ENCODE peak calls at places on chromosomes 2 and 18, in six cellular contexts. One of them, this sample, is unnamed.
A peak's percentile ranks its signal among the peaks of the same experiment; 100 is the strongest.

GRCh38 chr18:39591647-39592046 is 2026.0 kb upstream of the CELF4 start:
- DNase-seq in mucosa of descending colon: no peak
- DNase-seq in tibial artery: no peak
- DNase-seq in body of pancreas: no peak
- DNase-seq in uterus: no peak
- DNase-seq in HCT116: no peak
- DNase-seq in this sample: no peak

GRCh38 chr2:162074937-162075688 is 1.1 kb upstream of the DPP4 start:
- DNase-seq in HCT116: no peak
- DNase-seq in body of pancreas: no peak
- DNase-seq in mucosa of descending colon: no peak
- DNase-seq in uterus: no peak
- DNase-seq in tibial artery: no peak
- DNase-seq in this sample: no peak

GRCh38 chr2:141187063-141187429 is 943.8 kb downstream of the LRP1B start:
- DNase-seq in uterus: no peak
- DNase-seq in mucosa of descending colon: no peak
- DNase-seq in HCT116: no peak
- DNase-seq in tibial artery: no peak
- DNase-seq in body of pancreas: no peak
- DNase-seq in this sample: no peak

GRCh38 chr18:31513189-31513907 is 15.4 kb downstream of the DSG2 start:
- DNase-seq in mucosa of descending colon: no peak
- DNase-seq in uterus: no peak
- DNase-seq in HCT116: no peak
- DNase-seq in body of pancreas: no peak
- DNase-seq in tibial artery: no peak
- DNase-seq in this sample: no peak

GRCh38 chr2:128778843-128779242 is 460.2 kb upstream of the HS6ST1 start:
- DNase-seq in body of pancreas: no peak
- DNase-seq in HCT116: no peak
- DNase-seq in mucosa of descending colon: no peak
- DNase-seq in tibial artery: no peak
- DNase-seq in uterus: no peak
- DNase-seq in this sample: no peak

GRCh38 chr2:69933839-69934613 is 19.1 kb downstream of the MXD1 start:
- DNase-seq in mucosa of descending colon: no peak
- DNase-seq in uterus: no peak
- DNase-seq in tibial artery: peak; percentile 41
- DNase-seq in HCT116: no peak
- DNase-seq in body of pancreas: peak; percentile 47
- DNase-seq in this sample: peak; percentile 65

GRCh38 chr2:44290271-44290670 is 15.0 kb downstream of the SLC3A1 start:
- DNase-seq in HCT116: no peak
- DNase-seq in body of pancreas: no peak
- DNase-seq in tibial artery: no peak
- DNase-seq in uterus: no peak
- DNase-seq in mucosa of descending colon: no peak
- DNase-seq in this sample: no peak

GRCh38 chr2:165203689-165204559 is at the start of gene SCN3A:
- DNase-seq in uterus: no peak
- DNase-seq in mucosa of descending colon: no peak
- DNase-seq in HCT116: peak; percentile 24
- DNase-seq in tibial artery: no peak
- DNase-seq in body of pancreas: peak; percentile 42
- DNase-seq in this sample: no peak

GRCh38 chr2:10387033-10387432 is 61.1 kb downstream of the ODC1 start:
- DNase-seq in HCT116: no peak
- DNase-seq in tibial artery: no peak
- DNase-seq in mucosa of descending colon: peak; percentile 42
- DNase-seq in uterus: no peak
- DNase-seq in body of pancreas: no peak
- DNase-seq in this sample: no peak

GRCh38 chr18:9726936-9727335 is 18.8 kb downstream of the RAB31 start:
- DNase-seq in HCT116: no peak
- DNase-seq in tibial artery: no peak
- DNase-seq in body of pancreas: no peak
- DNase-seq in uterus: no peak
- DNase-seq in mucosa of descending colon: no peak
- DNase-seq in this sample: no peak

GRCh38 chr2:240557808-240558207 is at the start of gene ANKMY1:
- DNase-seq in mucosa of descending colon: peak; percentile 86
- DNase-seq in body of pancreas: peak; percentile 70
- DNase-seq in HCT116: no peak
- DNase-seq in uterus: no peak
- DNase-seq in tibial artery: no peak
- DNase-seq in this sample: peak; percentile 79

GRCh38 chr2:181038796-181039195 is 58.4 kb downstream of the UBE2E3 start:
- DNase-seq in mucosa of descending colon: no peak
- DNase-seq in tibial artery: no peak
- DNase-seq in HCT116: no peak
- DNase-seq in uterus: no peak
- DNase-seq in body of pancreas: no peak
- DNase-seq in this sample: no peak

GRCh38 chr2:28377201-28377816 is 15.3 kb upstream of the FOSL2 start:
- DNase-seq in mucosa of descending colon: peak; percentile 93
- DNase-seq in tibial artery: no peak
- DNase-seq in uterus: no peak
- DNase-seq in body of pancreas: no peak
- DNase-seq in HCT116: no peak
- DNase-seq in this sample: no peak

GRCh38 chr2:61658841-61659780 is 121.0 kb upstream of the XPO1 start:
- DNase-seq in uterus: no peak
- DNase-seq in mucosa of descending colon: no peak
- DNase-seq in HCT116: peak; percentile 60
- DNase-seq in body of pancreas: peak; percentile 57
- DNase-seq in tibial artery: no peak
- DNase-seq in this sample: no peak

GRCh38 chr2:113135354-113135753 is 8.0 kb downstream of the IL1RN start:
- DNase-seq in tibial artery: no peak
- DNase-seq in body of pancreas: no peak
- DNase-seq in HCT116: no peak
- DNase-seq in mucosa of descending colon: no peak
- DNase-seq in uterus: no peak
- DNase-seq in this sample: no peak

GRCh38 chr2:121650554-121650930 is 1.3 kb upstream of the CLASP1 start:
- DNase-seq in mucosa of descending colon: no peak
- DNase-seq in HCT116: no peak
- DNase-seq in body of pancreas: peak; percentile 4
- DNase-seq in tibial artery: no peak
- DNase-seq in uterus: no peak
- DNase-seq in this sample: no peak

GRCh38 chr18:56952026-56952425 is 194.9 kb upstream of the BOD1L2 start:
- DNase-seq in mucosa of descending colon: no peak
- DNase-seq in HCT116: no peak
- DNase-seq in uterus: no peak
- DNase-seq in body of pancreas: no peak
- DNase-seq in tibial artery: no peak
- DNase-seq in this sample: no peak

GRCh38 chr2:85924522-85924921 is 35.7 kb upstream of the ST3GAL5 start:
- DNase-seq in mucosa of descending colon: no peak
- DNase-seq in tibial artery: peak; percentile 70
- DNase-seq in body of pancreas: peak; percentile 35
- DNase-seq in HCT116: no peak
- DNase-seq in uterus: peak; percentile 72
- DNase-seq in this sample: no peak

GRCh38 chr2:72178551-72178950 is 30.9 kb upstream of the CYP26B1 start:
- DNase-seq in mucosa of descending colon: no peak
- DNase-seq in uterus: no peak
- DNase-seq in HCT116: no peak
- DNase-seq in tibial artery: no peak
- DNase-seq in body of pancreas: no peak
- DNase-seq in this sample: no peak

GRCh38 chr18:67504739-67505138 is 11.8 kb downstream of the DSEL start:
- DNase-seq in body of pancreas: no peak
- DNase-seq in uterus: no peak
- DNase-seq in HCT116: no peak
- DNase-seq in tibial artery: no peak
- DNase-seq in mucosa of descending colon: no peak
- DNase-seq in this sample: no peak

GRCh38 chr18:61551586-61551985 is 218.4 kb downstream of the CDH20 start:
- DNase-seq in uterus: peak; percentile 65
- DNase-seq in HCT116: peak; percentile 79
- DNase-seq in mucosa of descending colon: no peak
- DNase-seq in tibial artery: no peak
- DNase-seq in body of pancreas: peak; percentile 73
- DNase-seq in this sample: no peak

GRCh38 chr2:12321886-12322285 is 394.9 kb upstream of the TRIB2 start:
- DNase-seq in HCT116: no peak
- DNase-seq in body of pancreas: no peak
- DNase-seq in mucosa of descending colon: no peak
- DNase-seq in uterus: no peak
- DNase-seq in tibial artery: no peak
- DNase-seq in this sample: no peak

GRCh38 chr18:39037925-39038324 is 1472.3 kb upstream of the CELF4 start:
- DNase-seq in tibial artery: no peak
- DNase-seq in HCT116: no peak
- DNase-seq in body of pancreas: no peak
- DNase-seq in mucosa of descending colon: no peak
- DNase-seq in uterus: no peak
- DNase-seq in this sample: no peak

GRCh38 chr2:217954051-217954450 is 48.7 kb downstream of the TNS1 start:
- DNase-seq in body of pancreas: no peak
- DNase-seq in uterus: peak; percentile 19
- DNase-seq in tibial artery: peak; percentile 20
- DNase-seq in HCT116: no peak
- DNase-seq in mucosa of descending colon: peak; percentile 23
- DNase-seq in this sample: no peak

GRCh38 chr2:237698338-237698694 is 70.9 kb downstream of the LRRFIP1 start:
- DNase-seq in uterus: no peak
- DNase-seq in HCT116: no peak
- DNase-seq in mucosa of descending colon: no peak
- DNase-seq in body of pancreas: no peak
- DNase-seq in tibial artery: no peak
- DNase-seq in this sample: no peak
- H3K4me1 ChIP-seq in uterus: peaks cover 65% of the 10 kb centered on the region
- H3K4me1 ChIP-seq in HCT116: peaks cover 44% of the 10 kb centered on the region
- H3K4me1 ChIP-seq in mucosa of descending colon: peaks cover 91% of the 10 kb centered on the region
- H3K4me1 ChIP-seq in body of pancreas: peaks cover 80% of the 10 kb centered on the region
- H3K4me1 ChIP-seq in tibial artery: peaks cover 98% of the 10 kb centered on the region
- H3K4me1 ChIP-seq in this sample: peaks cover 2% of the 10 kb centered on the region

GRCh38 chr2:218960196-218961165 is 1.0 kb downstream of the CDK5R2 start:
- DNase-seq in mucosa of descending colon: no peak
- DNase-seq in uterus: no peak
- DNase-seq in HCT116: no peak
- DNase-seq in tibial artery: no peak
- DNase-seq in body of pancreas: no peak
- DNase-seq in this sample: no peak
- H3K4me3 ChIP-seq in mucosa of descending colon: no peak overlapping the region
- H3K4me3 ChIP-seq in uterus: no peak overlapping the region
- H3K4me3 ChIP-seq in HCT116: no peak overlapping the region
- H3K4me3 ChIP-seq in tibial artery: no peak overlapping the region
- H3K4me3 ChIP-seq in body of pancreas: no peak overlapping the region
- H3K4me3 ChIP-seq in this sample: no peak overlapping the region

GRCh38 chr2:40283111-40283909 is 168.6 kb downstream of the SLC8A1 start:
- DNase-seq in mucosa of descending colon: no peak
- DNase-seq in tibial artery: no peak
- DNase-seq in uterus: no peak
- DNase-seq in body of pancreas: no peak
- DNase-seq in HCT116: no peak
- DNase-seq in this sample: no peak
- H3K4me1 ChIP-seq in mucosa of descending colon: no peaks in the 10 kb centered on the region
- H3K4me1 ChIP-seq in tibial artery: peaks cover 69% of the 10 kb centered on the region
- H3K4me1 ChIP-seq in uterus: no peaks in the 10 kb centered on the region
- H3K4me1 ChIP-seq in body of pancreas: peaks cover 5% of the 10 kb centered on the region
- H3K4me1 ChIP-seq in HCT116: no peaks in the 10 kb centered on the region
- H3K4me1 ChIP-seq in this sample: peaks cover 4% of the 10 kb centered on the region

GRCh38 chr2:233059547-233059796 is 670 bp upstream of the INPP5D start:
- DNase-seq in mucosa of descending colon: no peak
- DNase-seq in uterus: no peak
- DNase-seq in HCT116: no peak
- DNase-seq in body of pancreas: no peak
- DNase-seq in tibial artery: no peak
- DNase-seq in this sample: no peak
- H3K4me3 ChIP-seq in mucosa of descending colon: no peak overlapping the region
- H3K4me3 ChIP-seq in uterus: no peak overlapping the region
- H3K4me3 ChIP-seq in HCT116: no peak overlapping the region
- H3K4me3 ChIP-seq in body of pancreas: no peak overlapping the region
- H3K4me3 ChIP-seq in tibial artery: no peak overlapping the region
- H3K4me3 ChIP-seq in this sample: no peak overlapping the region

GRCh38 chr18:30245756-30246515 is 796.6 kb downstream of the DSC3 start:
- DNase-seq in HCT116: no peak
- DNase-seq in tibial artery: no peak
- DNase-seq in mucosa of descending colon: no peak
- DNase-seq in body of pancreas: no peak
- DNase-seq in uterus: no peak
- DNase-seq in this sample: no peak
- H3K4me1 ChIP-seq in HCT116: no peaks in the 10 kb centered on the region
- H3K4me1 ChIP-seq in tibial artery: no peaks in the 10 kb centered on the region
- H3K4me1 ChIP-seq in mucosa of descending colon: no peaks in the 10 kb centered on the region
- H3K4me1 ChIP-seq in body of pancreas: no peaks in the 10 kb centered on the region
- H3K4me1 ChIP-seq in uterus: no peaks in the 10 kb centered on the region
- H3K4me1 ChIP-seq in this sample: no peaks in the 10 kb centered on the region